ENCODE peak calls at places on chromosomes 6 and 20, in ten cellular contexts. I is nucleus accumbens; F is prostate gland; O is stimulated activated CD4-positive, alpha-beta T cell treated with anti-CD3 and anti-CD28 coated beads, Interleukin-1b, Interleukin-23, amount 100 ng/mL, for 24 hours; A is AG08395; W is psoas muscle; H is amygdala; G is DMS153; N is T follicular helper cell; D is H7. T is an unnamed sample.

GRCh38 chr6:140043762-140044378 is 669.4 kb upstream of the CITED2 start:
- DNase-seq in I (no peak), F (no peak), H (no peak), G (no peak), O (no peak), W (no peak), A (no peak), N (no peak), D (no peak), T (no peak)

GRCh38 chr6:7701212-7701834 is 24.6 kb upstream of the BMP6 start:
- DNase-seq in N (no peak), D (no peak), H (no peak), A (no peak), I (no peak), O (no peak), G (no peak), W (no peak), F (no peak), T (no peak)

GRCh38 chr20:41136695-41137411 is 490 bp upstream of the PLCG1 start:
- DNase-seq in F (peak; percentile 90), W (peak; percentile 93), D (peak; percentile 99), I (peak; percentile 91), H (peak; percentile 87), G (peak; percentile 72), N (peak; percentile 74), A (peak; percentile 97), O (peak; percentile 75), T (peak; percentile 79)

GRCh38 chr6:7183707-7184106 is 75.9 kb downstream of the RREB1 start:
- DNase-seq in D (no peak), I (no peak), H (no peak), G (no peak), O (no peak), A (no peak), N (no peak), F (no peak), W (no peak), T (no peak)

GRCh38 chr20:37435607-37436006 is 85.4 kb upstream of the NNAT start:
- DNase-seq in I (no peak), O (no peak), F (no peak), H (no peak), W (no peak), G (no peak), D (no peak), A (no peak), N (no peak), T (no peak)

GRCh38 chr6:96923871-96924493 is 546 bp upstream of the KLHL32 start:
- DNase-seq in A (no peak), W (no peak), F (no peak), N (no peak), I (no peak), H (no peak), O (no peak), D (peak; percentile 89), G (no peak), T (peak; percentile 92)

GRCh38 chr20:64082126-64082638 is 2.0 kb downstream of the LKAAEAR1 start:
- DNase-seq in I (no peak), F (no peak), W (no peak), G (no peak), O (no peak), D (peak; percentile 86), H (no peak), N (no peak), A (no peak), T (no peak)

GRCh38 chr6:91476000-91476399 is 889.1 kb upstream of the MAP3K7 start:
- DNase-seq in D (no peak), A (no peak), O (no peak), H (no peak), G (peak; percentile 23), N (no peak), W (no peak), I (no peak), F (no peak), T (no peak)

GRCh38 chr20:5770240-5770986 is 20.2 kb downstream of the SHLD1 start:
- DNase-seq in G (no peak), D (no peak), A (no peak), O (no peak), W (no peak), H (no peak), F (no peak), I (no peak), N (no peak), T (no peak)

GRCh38 chr20:3041818-3042504 is 1.5 kb upstream of the GNRH2 start:
- DNase-seq in A (no peak), W (no peak), D (no peak), N (no peak), H (no peak), G (peak; percentile 58), O (no peak), I (no peak), F (no peak), T (no peak)

GRCh38 chr6:89412071-89413005 is at the start of gene RRAGD:
- DNase-seq in O (no peak), A (peak; percentile 40), G (peak; percentile 45), I (peak; percentile 76), D (peak; percentile 91), W (peak; percentile 73), N (peak; percentile 40), H (peak; percentile 60), F (peak; percentile 77), T (peak; percentile 68)

GRCh38 chr6:157804448-157805327 is 18.4 kb upstream of the SNX9 start:
- DNase-seq in O (no peak), W (no peak), I (no peak), D (no peak), N (no peak), G (no peak), A (no peak), F (no peak), H (no peak), T (no peak)

GRCh38 chr6:80145921-80146320 is 39.5 kb downstream of the BCKDHB start:
- DNase-seq in D (no peak), G (no peak), O (no peak), F (no peak), H (no peak), W (no peak), I (no peak), N (no peak), A (no peak), T (no peak)

GRCh38 chr20:36548006-36548315 is 6.6 kb downstream of the MYL9 start:
- DNase-seq in I (no peak), N (no peak), H (no peak), D (peak; percentile 85), F (no peak), A (no peak), G (no peak), O (no peak), W (no peak), T (no peak)

GRCh38 chr20:17605131-17605660 is 35.3 kb downstream of the DSTN start:
- DNase-seq in O (no peak), W (no peak), F (no peak), N (no peak), H (no peak), A (no peak), D (no peak), I (no peak), G (no peak), T (no peak)

GRCh38 chr6:157620905-157621304 is 202.1 kb upstream of the SNX9 start:
- DNase-seq in O (no peak), N (no peak), D (no peak), F (no peak), G (no peak), I (no peak), A (no peak), H (no peak), W (no peak), T (no peak)

GRCh38 chr20:58008413-58008812 is 220.0 kb downstream of the ANKRD60 start:
- DNase-seq in H (no peak), W (no peak), D (no peak), G (no peak), F (no peak), I (no peak), N (no peak), A (no peak), O (no peak), T (no peak)